ENCODE peak calls at places on chromosomes 16 and 17, in nine cellular contexts. Z is OCI-LY7, N is HCT116, I is PC-3, M is hepatocyte, S is MM.1S, C is SK-N-SH, L is GM23338, O is neural progenitor cell. E is an unnamed sample.
A peak's percentile ranks its signal among the peaks of the same experiment; 100 is the strongest.

GRCh38 chr17:59038734-59039133 is 67.9 kb downstream of the TRIM37 start:
- DNase-seq in S (no peak), M (peak; percentile 33), I (no peak), N (no peak), C (no peak), L (no peak), Z (no peak), O (no peak), E (peak; percentile 10)

GRCh38 chr16:47506800-47507199 is 45.7 kb downstream of the PHKB start:
- DNase-seq in Z (peak; percentile 41), O (no peak), S (no peak), M (no peak), N (no peak), C (no peak), L (no peak), I (no peak), E (no peak)

GRCh38 chr16:58409316-58409973 is 17.2 kb downstream of the GINS3 start:
- DNase-seq in Z (no peak), C (no peak), M (no peak), I (peak; percentile 82), N (no peak), L (no peak), O (no peak), S (no peak), E (peak; percentile 69)

GRCh38 chr17:69997332-69997731 is 77.7 kb upstream of the KCNJ16 start:
- DNase-seq in N (no peak), O (no peak), S (no peak), L (no peak), M (peak; percentile 39), C (no peak), Z (no peak), I (peak; percentile 89), E (peak; percentile 50)

GRCh38 chr17:71486171-71486740 is 634.6 kb upstream of the SOX9 start:
- DNase-seq in Z (no peak), L (no peak), S (no peak), C (no peak), N (no peak), O (no peak), M (no peak), I (no peak), E (peak; percentile 45)

GRCh38 chr17:34781571-34782108 is 179.6 kb downstream of the CCT6B start:
- DNase-seq in O (peak; percentile 68), M (no peak), L (no peak), Z (no peak), C (peak; percentile 82), N (no peak), S (no peak), I (no peak), E (peak; percentile 73)

GRCh38 chr17:67994827-67995567 is 1.3 kb downstream of the C17orf58 start:
- DNase-seq in O (no peak), S (no peak), M (peak; percentile 24), L (no peak), I (peak; percentile 92), Z (peak; percentile 12), C (peak; percentile 59), N (no peak), E (peak; percentile 92)

GRCh38 chr16:19005561-19006445 is 22.1 kb downstream of the TMC7 start:
- DNase-seq in S (no peak), L (peak; percentile 61), I (peak; percentile 97), M (no peak), Z (no peak), O (peak; percentile 57), N (peak; percentile 78), C (no peak), E (peak; percentile 54)

GRCh38 chr16:89190150-89190958 is 10.0 kb downstream of the SLC22A31 start:
- DNase-seq in O (peak; percentile 5), C (peak; percentile 16), M (peak; percentile 4), Z (no peak), L (no peak), S (no peak), N (no peak), I (no peak), E (no peak)

GRCh38 chr16:1363501-1364041 is 11.8 kb downstream of the GNPTG start:
- DNase-seq in Z (peak; percentile 63), M (peak; percentile 75), L (peak; percentile 79), I (peak; percentile 46), N (peak; percentile 23), S (peak; percentile 43), C (peak; percentile 88), O (peak; percentile 72), E (peak; percentile 67)

GRCh38 chr16:25052161-25052511 is 37.0 kb upstream of the ARHGAP17 start:
- DNase-seq in S (no peak), N (no peak), C (no peak), I (no peak), M (no peak), L (no peak), Z (no peak), O (no peak), E (no peak)

GRCh38 chr16:49575352-49576172 is 202.0 kb downstream of the C16orf78 start:
- DNase-seq in M (peak; percentile 19), L (peak; percentile 54), S (peak; percentile 69), Z (peak; percentile 84), C (no peak), N (no peak), O (no peak), I (no peak), E (no peak)

GRCh38 chr16:77657016-77657415 is 65.3 kb upstream of the NUDT7 start:
- DNase-seq in N (peak; percentile 10), O (peak; percentile 31), C (no peak), I (no peak), S (no peak), L (peak; percentile 79), Z (no peak), M (peak; percentile 32), E (peak; percentile 23)

GRCh38 chr16:15461376-15461775 is 27.0 kb downstream of the BMERB1 start:
- DNase-seq in O (no peak), M (no peak), N (no peak), S (no peak), L (no peak), C (no peak), Z (no peak), I (peak; percentile 65), E (no peak)

GRCh38 chr17:41666336-41666680 is 22.4 kb upstream of the EIF1 start:
- DNase-seq in N (no peak), S (peak; percentile 97), Z (peak; percentile 77), I (peak; percentile 18), L (peak; percentile 50), C (peak; percentile 58), O (peak; percentile 41), M (peak; percentile 75), E (peak; percentile 47)

GRCh38 chr17:28598389-28598788 is 436 bp downstream of the SPAG5 start:
- DNase-seq in O (no peak), Z (peak; percentile 20), C (no peak), S (no peak), M (peak; percentile 23), L (no peak), I (no peak), N (no peak), E (no peak)
- TF ChIP-seq EZH2phosphoT487 in O (no peak), Z (no peak), C (no peak), S (no peak), M (no peak), L (no peak), I (no peak), N (no peak), E (no peak)

DNA sequence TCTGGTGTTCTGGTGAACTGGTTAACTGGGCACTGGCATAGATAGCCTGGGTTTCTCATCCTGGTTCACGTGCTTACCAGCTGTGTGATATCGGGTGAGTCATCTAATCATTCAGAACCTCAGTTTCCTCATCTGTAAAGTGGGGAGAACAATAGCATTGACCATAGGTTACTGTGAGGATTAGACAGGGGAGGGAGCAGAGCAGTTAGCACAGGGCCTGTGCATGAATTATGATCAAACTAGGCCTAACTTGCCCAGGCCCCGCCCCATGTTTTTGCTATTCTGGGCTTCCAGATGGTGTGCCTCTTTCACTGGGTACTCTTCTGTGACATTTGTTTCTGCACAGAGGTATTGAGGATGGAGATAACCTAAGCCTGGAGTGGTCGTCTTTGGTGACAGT is 4.6 kb upstream of the KLHL36 start:
- DNase-seq in C (no peak), I (no peak), N (no peak), O (no peak), Z (peak; percentile 89), S (peak; percentile 24), M (no peak), L (no peak), E (no peak)
- H2AFZ ChIP-seq in C (peak overlapping the region; percentile 60), I (peak overlapping the region; percentile 76), N (no peak overlapping the region), O (no peak overlapping the region), Z (peak overlapping the region; percentile 32), S (no peak overlapping the region), M (no peak overlapping the region), L (no peak overlapping the region), E (peak overlapping the region; percentile 44)

GRCh38 chr16:79898703-79899102 is 298.2 kb upstream of the MAF start:
- DNase-seq in O (no peak), S (no peak), C (no peak), N (no peak), I (no peak), Z (no peak), M (no peak), L (no peak), E (no peak)
- H3K27ac ChIP-seq in O (no peak overlapping the region), S (no peak overlapping the region), C (no peak overlapping the region), N (no peak overlapping the region), I (no peak overlapping the region), Z (no peak overlapping the region), M (peak overlapping the region; percentile 45), L (no peak overlapping the region), E (no peak overlapping the region)

GRCh38 chr16:72517154-72517553 is 345.2 kb upstream of the PMFBP1 start:
- DNase-seq in N (no peak), C (no peak), S (no peak), O (no peak), L (no peak), I (no peak), Z (no peak), M (no peak), E (no peak)
- TF ChIP-seq EZH2phosphoT487 in N (no peak), C (no peak), S (no peak), O (no peak), L (no peak), I (no peak), Z (no peak), M (no peak), E (no peak)

E was measured in GM23248.